ENCODE peak calls at places on chromosomes 3 and 15, in eight cellular contexts. S is left cardiac atrium; T is activated CD4-positive, alpha-beta T cell treated with anti-CD3 and anti-CD28 coated beads for 24 hours; N is anterior cingulate cortex; G is fibroblast of lung; U is iris pigment epithelial cell; M is transverse colon; Z is right cardiac atrium. H is an unnamed sample.

GRCh38 chr3:51706021-51706485 is 815 bp upstream of the GRM2 start:
- DNase-seq in S (peak; percentile 5), T (no peak), N (no peak), G (no peak), U (no peak), M (no peak), Z (no peak), H (no peak)

GRCh38 chr3:53815067-53815466 is 31.2 kb downstream of the CHDH start:
- DNase-seq in S (no peak), T (no peak), N (no peak), G (no peak), U (no peak), M (no peak), Z (no peak), H (no peak)

GRCh38 chr15:72796515-72797337 is 13.2 kb upstream of the ADPGK start:
- DNase-seq in S (peak; percentile 75), T (peak; percentile 20), N (peak; percentile 45), G (peak; percentile 44), U (peak; percentile 14), M (peak; percentile 54), Z (peak; percentile 80), H (peak; percentile 62)

GRCh38 chr3:117735481-117736101 is 1026.0 kb downstream of the TUSC7 start:
- DNase-seq in S (no peak), T (no peak), N (no peak), G (peak; percentile 70), U (peak; percentile 67), M (no peak), Z (no peak), H (no peak)

GRCh38 chr3:112101946-112102345 is 15.8 kb downstream of the C3orf52 start:
- DNase-seq in S (no peak), T (no peak), N (no peak), G (peak; percentile 20), U (peak; percentile 81), M (no peak), Z (no peak), H (no peak)

GRCh38 chr3:52195823-52196331 is 2.1 kb upstream of the ALAS1 start:
- DNase-seq in S (peak; percentile 60), T (no peak), N (no peak), G (peak; percentile 80), U (peak; percentile 57), M (peak; percentile 24), Z (no peak), H (no peak)

GRCh38 chr3:13508496-13508895 is 28.4 kb downstream of the HDAC11 start:
- DNase-seq in S (no peak), T (no peak), N (no peak), G (no peak), U (no peak), M (no peak), Z (peak; percentile 34), H (no peak)

GRCh38 chr15:97909291-97909891 is 51.1 kb upstream of the ARRDC4 start:
- DNase-seq in S (peak; percentile 50), T (peak; percentile 30), N (no peak), G (peak; percentile 66), U (peak; percentile 54), M (peak; percentile 77), Z (peak; percentile 72), H (peak; percentile 57)

GRCh38 chr3:159929894-159930235 is 58.8 kb upstream of the IL12A start:
- DNase-seq in S (no peak), T (no peak), N (no peak), G (no peak), U (no peak), M (no peak), Z (no peak), H (no peak)

GRCh38 chr15:72535911-72536310 is 61.8 kb downstream of the ARIH1 start:
- DNase-seq in S (no peak), T (no peak), N (no peak), G (no peak), U (no peak), M (no peak), Z (no peak), H (no peak)

GRCh38 chr3:32256206-32256605 is 17.7 kb downstream of the CMTM8 start:
- DNase-seq in S (no peak), T (no peak), N (no peak), G (no peak), U (no peak), M (no peak), Z (no peak), H (no peak)

GRCh38 chr3:9812870-9813483 is 2.9 kb downstream of the TTLL3 start:
- DNase-seq in S (no peak), T (no peak), N (no peak), G (no peak), U (no peak), M (no peak), Z (no peak), H (no peak)

GRCh38 chr3:170233532-170233931 is 11.3 kb downstream of the PRKCI start:
- DNase-seq in S (no peak), T (no peak), N (no peak), G (peak; percentile 94), U (peak; percentile 93), M (peak; percentile 38), Z (peak; percentile 78), H (no peak)

GRCh38 chr3:171225101-171225674 is 198.7 kb upstream of the SLC2A2 start:
- DNase-seq in S (no peak), T (no peak), N (no peak), G (no peak), U (no peak), M (no peak), Z (no peak), H (no peak)

GRCh38 chr3:71423151-71423906 is 160.2 kb downstream of the FOXP1 start:
- DNase-seq in S (peak; percentile 47), T (no peak), N (no peak), G (peak; percentile 37), U (peak; percentile 38), M (no peak), Z (peak; percentile 75), H (no peak)

GRCh38 chr3:104885214-104885814 is 481.4 kb upstream of the ALCAM start:
- DNase-seq in S (no peak), T (no peak), N (no peak), G (no peak), U (peak; percentile 64), M (no peak), Z (no peak), H (no peak)

GRCh38 chr15:72042054-72042453 is 75.9 kb downstream of the MYO9A start:
- DNase-seq in S (no peak), T (no peak), N (no peak), G (no peak), U (no peak), M (no peak), Z (no peak), H (no peak)

GRCh38 chr3:13192471-13193213 is 119.4 kb upstream of the IQSEC1 start:
- DNase-seq in S (no peak), T (no peak), N (no peak), G (no peak), U (peak; percentile 24), M (no peak), Z (no peak), H (no peak)

GRCh38 chr3:11170052-11170770 is 15.9 kb downstream of the HRH1 start:
- DNase-seq in S (no peak), T (no peak), N (no peak), G (peak; percentile 66), U (peak; percentile 51), M (no peak), Z (no peak), H (no peak)

GRCh38 chr15:73601449-73602425 is 31.5 kb downstream of the NPTN start:
- DNase-seq in S (peak; percentile 33), T (no peak), N (no peak), G (peak; percentile 79), U (peak; percentile 62), M (peak; percentile 44), Z (peak; percentile 59), H (no peak)

GRCh38 chr15:24848050-24848449 is 106.7 kb upstream of the SNRPN start:
- DNase-seq in S (peak; percentile 53), T (no peak), N (no peak), G (peak; percentile 78), U (peak; percentile 55), M (no peak), Z (peak; percentile 57), H (no peak)

GRCh38 chr15:77573826-77574225 is 58.9 kb downstream of the LINGO1 start:
- DNase-seq in S (no peak), T (no peak), N (no peak), G (no peak), U (no peak), M (no peak), Z (no peak), H (no peak)

GRCh38 chr3:45182915-45183881 is 37.0 kb upstream of the CDCP1 start:
- DNase-seq in S (no peak), T (no peak), N (no peak), G (peak; percentile 61), U (peak; percentile 72), M (peak; percentile 80), Z (no peak), H (no peak)

GRCh38 chr15:38758001-38758400 is 193.4 kb upstream of the RASGRP1 start:
- DNase-seq in S (no peak), T (no peak), N (no peak), G (peak; percentile 4), U (peak; percentile 43), M (no peak), Z (no peak), H (no peak)

GRCh38 chr3:10957976-10958749 is 34.4 kb upstream of the SLC6A1 start:
- DNase-seq in S (peak; percentile 77), T (no peak), N (no peak), G (no peak), U (no peak), M (peak; percentile 82), Z (peak; percentile 91), H (no peak)

GRCh38 chr3:184096811-184097378 is at the start of gene HTR3E:
- DNase-seq in S (no peak), T (no peak), N (no peak), G (no peak), U (no peak), M (no peak), Z (no peak), H (no peak)

GRCh38 chr3:17144665-17144993 is 259.9 kb downstream of the PLCL2 start:
- DNase-seq in S (no peak), T (no peak), N (no peak), G (no peak), U (no peak), M (no peak), Z (no peak), H (no peak)

GRCh38 chr3:67654099-67654831 is at the start of gene SUCLG2:
- DNase-seq in S (peak; percentile 95), T (peak; percentile 77), N (peak; percentile 63), G (peak; percentile 85), U (peak; percentile 88), M (peak; percentile 95), Z (peak; percentile 97), H (peak; percentile 80)